ENCODE peak calls at places on chromosome 5, in six cellular contexts. One of them, this sample, is unnamed.

GRCh38 chr5:107043665-107044064 is 627.1 kb downstream of the EFNA5 start:
- DNase-seq in nucleus accumbens: no peak
- DNase-seq in COR-L47: no peak
- DNase-seq in kidney glomerular epithelial cell: no peak
- DNase-seq in cardiac muscle cell: peak
- DNase-seq in NK-92 treated with Interleukin-12 subunit alpha and Interleukin-12 subunit beta, amount 100 ng/mL, for 24 hours: no peak
- DNase-seq in this sample: no peak

GRCh38 chr5:150783422-150783928 is 4.9 kb downstream of the SMIM3 start:
- DNase-seq in nucleus accumbens: no peak
- DNase-seq in COR-L47: peak
- DNase-seq in kidney glomerular epithelial cell: peak
- DNase-seq in cardiac muscle cell: no peak
- DNase-seq in NK-92 treated with Interleukin-12 subunit alpha and Interleukin-12 subunit beta, amount 100 ng/mL, for 24 hours: no peak
- DNase-seq in this sample: no peak

GRCh38 chr5:112216140-112216539 is 202.9 kb downstream of the EPB41L4A start:
- DNase-seq in nucleus accumbens: no peak
- DNase-seq in COR-L47: no peak
- DNase-seq in kidney glomerular epithelial cell: no peak
- DNase-seq in cardiac muscle cell: no peak
- DNase-seq in NK-92 treated with Interleukin-12 subunit alpha and Interleukin-12 subunit beta, amount 100 ng/mL, for 24 hours: no peak
- DNase-seq in this sample: no peak

GRCh38 chr5:115097236-115097635 is 72.5 kb downstream of the TRIM36 start:
- DNase-seq in nucleus accumbens: no peak
- DNase-seq in COR-L47: no peak
- DNase-seq in kidney glomerular epithelial cell: no peak
- DNase-seq in cardiac muscle cell: no peak
- DNase-seq in NK-92 treated with Interleukin-12 subunit alpha and Interleukin-12 subunit beta, amount 100 ng/mL, for 24 hours: no peak
- DNase-seq in this sample: no peak

GRCh38 chr5:131357739-131358561 is 94.1 kb downstream of the CDC42SE2 start:
- DNase-seq in nucleus accumbens: no peak
- DNase-seq in COR-L47: no peak
- DNase-seq in kidney glomerular epithelial cell: no peak
- DNase-seq in cardiac muscle cell: no peak
- DNase-seq in NK-92 treated with Interleukin-12 subunit alpha and Interleukin-12 subunit beta, amount 100 ng/mL, for 24 hours: no peak
- DNase-seq in this sample: no peak

GRCh38 chr5:148976569-148977321 is 86.1 kb downstream of the SH3TC2 start:
- DNase-seq in nucleus accumbens: no peak
- DNase-seq in COR-L47: no peak
- DNase-seq in kidney glomerular epithelial cell: peak
- DNase-seq in cardiac muscle cell: no peak
- DNase-seq in NK-92 treated with Interleukin-12 subunit alpha and Interleukin-12 subunit beta, amount 100 ng/mL, for 24 hours: no peak
- DNase-seq in this sample: no peak

GRCh38 chr5:55773057-55773456 is 35.2 kb downstream of the DDX4 start:
- DNase-seq in nucleus accumbens: peak
- DNase-seq in COR-L47: no peak
- DNase-seq in kidney glomerular epithelial cell: no peak
- DNase-seq in cardiac muscle cell: no peak
- DNase-seq in NK-92 treated with Interleukin-12 subunit alpha and Interleukin-12 subunit beta, amount 100 ng/mL, for 24 hours: no peak
- DNase-seq in this sample: no peak

GRCh38 chr5:174326372-174326771 is 280.9 kb downstream of the NSG2 start:
- DNase-seq in nucleus accumbens: no peak
- DNase-seq in COR-L47: no peak
- DNase-seq in kidney glomerular epithelial cell: no peak
- DNase-seq in cardiac muscle cell: no peak
- DNase-seq in NK-92 treated with Interleukin-12 subunit alpha and Interleukin-12 subunit beta, amount 100 ng/mL, for 24 hours: no peak
- DNase-seq in this sample: no peak

GRCh38 chr5:129094924-129095797 is 612 bp downstream of the ISOC1 start:
- DNase-seq in nucleus accumbens: no peak
- DNase-seq in COR-L47: peak
- DNase-seq in kidney glomerular epithelial cell: peak
- DNase-seq in cardiac muscle cell: peak
- DNase-seq in NK-92 treated with Interleukin-12 subunit alpha and Interleukin-12 subunit beta, amount 100 ng/mL, for 24 hours: peak
- DNase-seq in this sample: peak

GRCh38 chr5:997001-997474 is 11.6 kb upstream of the NKD2 start:
- DNase-seq in nucleus accumbens: no peak
- DNase-seq in COR-L47: no peak
- DNase-seq in kidney glomerular epithelial cell: peak
- DNase-seq in cardiac muscle cell: peak
- DNase-seq in NK-92 treated with Interleukin-12 subunit alpha and Interleukin-12 subunit beta, amount 100 ng/mL, for 24 hours: no peak
- DNase-seq in this sample: no peak

GRCh38 chr5:33650911-33651310 is 210.1 kb downstream of the TARS1 start:
- DNase-seq in nucleus accumbens: no peak
- DNase-seq in COR-L47: no peak
- DNase-seq in kidney glomerular epithelial cell: no peak
- DNase-seq in cardiac muscle cell: no peak
- DNase-seq in NK-92 treated with Interleukin-12 subunit alpha and Interleukin-12 subunit beta, amount 100 ng/mL, for 24 hours: no peak
- DNase-seq in this sample: no peak

GRCh38 chr5:1255081-1255561 is 29.9 kb downstream of the SLC6A18 start:
- DNase-seq in nucleus accumbens: no peak
- DNase-seq in COR-L47: no peak
- DNase-seq in kidney glomerular epithelial cell: no peak
- DNase-seq in cardiac muscle cell: no peak
- DNase-seq in NK-92 treated with Interleukin-12 subunit alpha and Interleukin-12 subunit beta, amount 100 ng/mL, for 24 hours: no peak
- DNase-seq in this sample: no peak

GRCh38 chr5:107589520-107590193 is 81.1 kb downstream of the EFNA5 start:
- DNase-seq in nucleus accumbens: no peak
- DNase-seq in COR-L47: no peak
- DNase-seq in kidney glomerular epithelial cell: no peak
- DNase-seq in cardiac muscle cell: no peak
- DNase-seq in NK-92 treated with Interleukin-12 subunit alpha and Interleukin-12 subunit beta, amount 100 ng/mL, for 24 hours: no peak
- DNase-seq in this sample: no peak

GRCh38 chr5:142783601-142784291 is 13.6 kb downstream of the ARHGAP26 start:
- DNase-seq in nucleus accumbens: no peak
- DNase-seq in COR-L47: no peak
- DNase-seq in kidney glomerular epithelial cell: no peak
- DNase-seq in cardiac muscle cell: no peak
- DNase-seq in NK-92 treated with Interleukin-12 subunit alpha and Interleukin-12 subunit beta, amount 100 ng/mL, for 24 hours: peak
- DNase-seq in this sample: no peak

GRCh38 chr5:124806026-124806856 is 59.8 kb upstream of the ZNF608 start:
- DNase-seq in nucleus accumbens: no peak
- DNase-seq in COR-L47: peak
- DNase-seq in kidney glomerular epithelial cell: peak
- DNase-seq in cardiac muscle cell: peak
- DNase-seq in NK-92 treated with Interleukin-12 subunit alpha and Interleukin-12 subunit beta, amount 100 ng/mL, for 24 hours: no peak
- DNase-seq in this sample: peak

GRCh38 chr5:158056426-158056825 is 197.5 kb upstream of the CLINT1 start:
- DNase-seq in nucleus accumbens: no peak
- DNase-seq in COR-L47: no peak
- DNase-seq in kidney glomerular epithelial cell: no peak
- DNase-seq in cardiac muscle cell: no peak
- DNase-seq in NK-92 treated with Interleukin-12 subunit alpha and Interleukin-12 subunit beta, amount 100 ng/mL, for 24 hours: no peak
- DNase-seq in this sample: no peak

GRCh38 chr5:108989761-108990392 is 242.2 kb downstream of the FER start:
- DNase-seq in nucleus accumbens: no peak
- DNase-seq in COR-L47: no peak
- DNase-seq in kidney glomerular epithelial cell: no peak
- DNase-seq in cardiac muscle cell: no peak
- DNase-seq in NK-92 treated with Interleukin-12 subunit alpha and Interleukin-12 subunit beta, amount 100 ng/mL, for 24 hours: no peak
- DNase-seq in this sample: no peak

GRCh38 chr5:160297004-160297403 is 15.4 kb downstream of the CCNJL start:
- DNase-seq in nucleus accumbens: no peak
- DNase-seq in COR-L47: no peak
- DNase-seq in kidney glomerular epithelial cell: no peak
- DNase-seq in cardiac muscle cell: no peak
- DNase-seq in NK-92 treated with Interleukin-12 subunit alpha and Interleukin-12 subunit beta, amount 100 ng/mL, for 24 hours: no peak
- DNase-seq in this sample: no peak

GRCh38 chr5:139137703-139138102 is 60.5 kb downstream of the SIL1 start:
- DNase-seq in nucleus accumbens: no peak
- DNase-seq in COR-L47: peak
- DNase-seq in kidney glomerular epithelial cell: peak
- DNase-seq in cardiac muscle cell: peak
- DNase-seq in NK-92 treated with Interleukin-12 subunit alpha and Interleukin-12 subunit beta, amount 100 ng/mL, for 24 hours: no peak
- DNase-seq in this sample: peak

GRCh38 chr5:160423025-160423554 is 1.4 kb downstream of the PTTG1 start:
- DNase-seq in nucleus accumbens: no peak
- DNase-seq in COR-L47: peak
- DNase-seq in kidney glomerular epithelial cell: no peak
- DNase-seq in cardiac muscle cell: no peak
- DNase-seq in NK-92 treated with Interleukin-12 subunit alpha and Interleukin-12 subunit beta, amount 100 ng/mL, for 24 hours: no peak
- DNase-seq in this sample: no peak

GRCh38 chr5:125058185-125058826 is 311.9 kb upstream of the ZNF608 start:
- DNase-seq in nucleus accumbens: no peak
- DNase-seq in COR-L47: peak
- DNase-seq in kidney glomerular epithelial cell: no peak
- DNase-seq in cardiac muscle cell: no peak
- DNase-seq in NK-92 treated with Interleukin-12 subunit alpha and Interleukin-12 subunit beta, amount 100 ng/mL, for 24 hours: no peak
- DNase-seq in this sample: no peak

GRCh38 chr5:14165375-14166091 is 22.4 kb downstream of the TRIO start:
- DNase-seq in nucleus accumbens: no peak
- DNase-seq in COR-L47: no peak
- DNase-seq in kidney glomerular epithelial cell: peak
- DNase-seq in cardiac muscle cell: no peak
- DNase-seq in NK-92 treated with Interleukin-12 subunit alpha and Interleukin-12 subunit beta, amount 100 ng/mL, for 24 hours: no peak
- DNase-seq in this sample: no peak

GRCh38 chr5:142680605-142681259 is 5.2 kb downstream of the FGF1 start:
- DNase-seq in nucleus accumbens: no peak
- DNase-seq in COR-L47: no peak
- DNase-seq in kidney glomerular epithelial cell: peak
- DNase-seq in cardiac muscle cell: no peak
- DNase-seq in NK-92 treated with Interleukin-12 subunit alpha and Interleukin-12 subunit beta, amount 100 ng/mL, for 24 hours: no peak
- DNase-seq in this sample: peak

GRCh38 chr5:149285153-149285552 is 13.5 kb downstream of the AFAP1L1 start:
- DNase-seq in nucleus accumbens: no peak
- DNase-seq in COR-L47: no peak
- DNase-seq in kidney glomerular epithelial cell: no peak
- DNase-seq in cardiac muscle cell: no peak
- DNase-seq in NK-92 treated with Interleukin-12 subunit alpha and Interleukin-12 subunit beta, amount 100 ng/mL, for 24 hours: no peak
- DNase-seq in this sample: no peak

GRCh38 chr5:23412011-23412410 is 95.4 kb upstream of the PRDM9 start:
- DNase-seq in nucleus accumbens: no peak
- DNase-seq in COR-L47: no peak
- DNase-seq in kidney glomerular epithelial cell: no peak
- DNase-seq in cardiac muscle cell: no peak
- DNase-seq in NK-92 treated with Interleukin-12 subunit alpha and Interleukin-12 subunit beta, amount 100 ng/mL, for 24 hours: no peak
- DNase-seq in this sample: no peak

GRCh38 chr5:89303033-89303480 is 420.1 kb upstream of the MEF2C start:
- DNase-seq in nucleus accumbens: no peak
- DNase-seq in COR-L47: no peak
- DNase-seq in kidney glomerular epithelial cell: no peak
- DNase-seq in cardiac muscle cell: no peak
- DNase-seq in NK-92 treated with Interleukin-12 subunit alpha and Interleukin-12 subunit beta, amount 100 ng/mL, for 24 hours: no peak
- DNase-seq in this sample: no peak

GRCh38 chr5:132294728-132295504 is 722 bp downstream of the SLC22A4 start:
- DNase-seq in nucleus accumbens: no peak
- DNase-seq in COR-L47: no peak
- DNase-seq in kidney glomerular epithelial cell: peak
- DNase-seq in cardiac muscle cell: peak
- DNase-seq in NK-92 treated with Interleukin-12 subunit alpha and Interleukin-12 subunit beta, amount 100 ng/mL, for 24 hours: peak
- DNase-seq in this sample: no peak

GRCh38 chr5:170059221-170059620 is 46.5 kb upstream of the FOXI1 start:
- DNase-seq in nucleus accumbens: no peak
- DNase-seq in COR-L47: no peak
- DNase-seq in kidney glomerular epithelial cell: no peak
- DNase-seq in cardiac muscle cell: no peak
- DNase-seq in NK-92 treated with Interleukin-12 subunit alpha and Interleukin-12 subunit beta, amount 100 ng/mL, for 24 hours: no peak
- DNase-seq in this sample: no peak